ENCODE peak calls at places on chromosomes 13 and 19, in eight cellular contexts. One of them, this sample, is unnamed.

GRCh38 chr19:54473071-54473941 is at the start of gene CDC42EP5:
- DNase-seq in stimulated activated CD4-positive, alpha-beta T cell treated with anti-CD3 and anti-CD28 coated beads, Interleukin-2, amount 100 ng/mL, for 24 hours: no peak
- DNase-seq in NCI-H2171 treated with DMSO at 0.1 percent for 48 hours: no peak
- DNase-seq in pancreas: no peak
- DNase-seq in LoVo: no peak
- DNase-seq in esophagus squamous epithelium: no peak
- DNase-seq in mucosa of descending colon: peak; percentile 88
- DNase-seq in sigmoid colon: peak; percentile 91
- DNase-seq in this sample: no peak

GRCh38 chr19:10566658-10567410 is 1.0 kb upstream of the KRI1 start:
- DNase-seq in stimulated activated CD4-positive, alpha-beta T cell treated with anti-CD3 and anti-CD28 coated beads, Interleukin-2, amount 100 ng/mL, for 24 hours: peak; percentile 57
- DNase-seq in NCI-H2171 treated with DMSO at 0.1 percent for 48 hours: no peak
- DNase-seq in pancreas: peak; percentile 83
- DNase-seq in LoVo: no peak
- DNase-seq in esophagus squamous epithelium: no peak
- DNase-seq in mucosa of descending colon: peak; percentile 52
- DNase-seq in sigmoid colon: no peak
- DNase-seq in this sample: no peak

GRCh38 chr13:109840201-109840892 is 54.0 kb upstream of the IRS2 start:
- DNase-seq in stimulated activated CD4-positive, alpha-beta T cell treated with anti-CD3 and anti-CD28 coated beads, Interleukin-2, amount 100 ng/mL, for 24 hours: peak; percentile 12
- DNase-seq in NCI-H2171 treated with DMSO at 0.1 percent for 48 hours: no peak
- DNase-seq in pancreas: no peak
- DNase-seq in LoVo: peak; percentile 42
- DNase-seq in esophagus squamous epithelium: no peak
- DNase-seq in mucosa of descending colon: no peak
- DNase-seq in sigmoid colon: no peak
- DNase-seq in this sample: peak; percentile 33

GRCh38 chr13:93226623-93227279 is at the start of gene GPC6:
- DNase-seq in stimulated activated CD4-positive, alpha-beta T cell treated with anti-CD3 and anti-CD28 coated beads, Interleukin-2, amount 100 ng/mL, for 24 hours: no peak
- DNase-seq in NCI-H2171 treated with DMSO at 0.1 percent for 48 hours: peak; percentile 99
- DNase-seq in pancreas: no peak
- DNase-seq in LoVo: no peak
- DNase-seq in esophagus squamous epithelium: no peak
- DNase-seq in mucosa of descending colon: no peak
- DNase-seq in sigmoid colon: peak; percentile 78
- DNase-seq in this sample: no peak

GRCh38 chr19:1873524-1874473 is 10.4 kb upstream of the KLF16 start:
- DNase-seq in stimulated activated CD4-positive, alpha-beta T cell treated with anti-CD3 and anti-CD28 coated beads, Interleukin-2, amount 100 ng/mL, for 24 hours: no peak
- DNase-seq in NCI-H2171 treated with DMSO at 0.1 percent for 48 hours: no peak
- DNase-seq in pancreas: peak; percentile 91
- DNase-seq in LoVo: no peak
- DNase-seq in esophagus squamous epithelium: no peak
- DNase-seq in mucosa of descending colon: peak; percentile 53
- DNase-seq in sigmoid colon: peak; percentile 72
- DNase-seq in this sample: no peak

GRCh38 chr19:10797541-10798256 is 38.3 kb downstream of the TMED1 start:
- DNase-seq in stimulated activated CD4-positive, alpha-beta T cell treated with anti-CD3 and anti-CD28 coated beads, Interleukin-2, amount 100 ng/mL, for 24 hours: peak; percentile 85
- DNase-seq in NCI-H2171 treated with DMSO at 0.1 percent for 48 hours: no peak
- DNase-seq in pancreas: no peak
- DNase-seq in LoVo: no peak
- DNase-seq in esophagus squamous epithelium: no peak
- DNase-seq in mucosa of descending colon: no peak
- DNase-seq in sigmoid colon: no peak
- DNase-seq in this sample: no peak

GRCh38 chr13:96940961-96941360 is 53.3 kb downstream of the OXGR1 start:
- DNase-seq in stimulated activated CD4-positive, alpha-beta T cell treated with anti-CD3 and anti-CD28 coated beads, Interleukin-2, amount 100 ng/mL, for 24 hours: no peak
- DNase-seq in NCI-H2171 treated with DMSO at 0.1 percent for 48 hours: no peak
- DNase-seq in pancreas: no peak
- DNase-seq in LoVo: no peak
- DNase-seq in esophagus squamous epithelium: no peak
- DNase-seq in mucosa of descending colon: no peak
- DNase-seq in sigmoid colon: no peak
- DNase-seq in this sample: no peak

GRCh38 chr19:45451181-45451849 is 16.5 kb upstream of the FOSB start:
- DNase-seq in stimulated activated CD4-positive, alpha-beta T cell treated with anti-CD3 and anti-CD28 coated beads, Interleukin-2, amount 100 ng/mL, for 24 hours: peak; percentile 37
- DNase-seq in NCI-H2171 treated with DMSO at 0.1 percent for 48 hours: no peak
- DNase-seq in pancreas: peak; percentile 43
- DNase-seq in LoVo: no peak
- DNase-seq in esophagus squamous epithelium: no peak
- DNase-seq in mucosa of descending colon: no peak
- DNase-seq in sigmoid colon: peak; percentile 83
- DNase-seq in this sample: peak; percentile 80

GRCh38 chr13:67742478-67742877 is 512.3 kb upstream of the PCDH9 start:
- DNase-seq in stimulated activated CD4-positive, alpha-beta T cell treated with anti-CD3 and anti-CD28 coated beads, Interleukin-2, amount 100 ng/mL, for 24 hours: no peak
- DNase-seq in NCI-H2171 treated with DMSO at 0.1 percent for 48 hours: no peak
- DNase-seq in pancreas: no peak
- DNase-seq in LoVo: no peak
- DNase-seq in esophagus squamous epithelium: no peak
- DNase-seq in mucosa of descending colon: no peak
- DNase-seq in sigmoid colon: no peak
- DNase-seq in this sample: no peak

GRCh38 chr19:41886761-41887710 is 4.1 kb downstream of the ARHGEF1 start:
- DNase-seq in stimulated activated CD4-positive, alpha-beta T cell treated with anti-CD3 and anti-CD28 coated beads, Interleukin-2, amount 100 ng/mL, for 24 hours: peak; percentile 57
- DNase-seq in NCI-H2171 treated with DMSO at 0.1 percent for 48 hours: no peak
- DNase-seq in pancreas: no peak
- DNase-seq in LoVo: no peak
- DNase-seq in esophagus squamous epithelium: no peak
- DNase-seq in mucosa of descending colon: no peak
- DNase-seq in sigmoid colon: no peak
- DNase-seq in this sample: peak; percentile 71

GRCh38 chr19:41707871-41708371 is 505 bp upstream of the CEACAM5 start:
- DNase-seq in stimulated activated CD4-positive, alpha-beta T cell treated with anti-CD3 and anti-CD28 coated beads, Interleukin-2, amount 100 ng/mL, for 24 hours: no peak
- DNase-seq in NCI-H2171 treated with DMSO at 0.1 percent for 48 hours: no peak
- DNase-seq in pancreas: no peak
- DNase-seq in LoVo: no peak
- DNase-seq in esophagus squamous epithelium: no peak
- DNase-seq in mucosa of descending colon: no peak
- DNase-seq in sigmoid colon: no peak
- DNase-seq in this sample: no peak

GRCh38 chr13:29624997-29625396 is 29.5 kb upstream of the SLC7A1 start:
- DNase-seq in stimulated activated CD4-positive, alpha-beta T cell treated with anti-CD3 and anti-CD28 coated beads, Interleukin-2, amount 100 ng/mL, for 24 hours: no peak
- DNase-seq in NCI-H2171 treated with DMSO at 0.1 percent for 48 hours: no peak
- DNase-seq in pancreas: peak; percentile 44
- DNase-seq in LoVo: no peak
- DNase-seq in esophagus squamous epithelium: no peak
- DNase-seq in mucosa of descending colon: no peak
- DNase-seq in sigmoid colon: no peak
- DNase-seq in this sample: no peak

GRCh38 chr13:76533251-76533650 is 353.0 kb downstream of the KCTD12 start:
- DNase-seq in stimulated activated CD4-positive, alpha-beta T cell treated with anti-CD3 and anti-CD28 coated beads, Interleukin-2, amount 100 ng/mL, for 24 hours: no peak
- DNase-seq in NCI-H2171 treated with DMSO at 0.1 percent for 48 hours: no peak
- DNase-seq in pancreas: no peak
- DNase-seq in LoVo: no peak
- DNase-seq in esophagus squamous epithelium: no peak
- DNase-seq in mucosa of descending colon: no peak
- DNase-seq in sigmoid colon: no peak
- DNase-seq in this sample: no peak

GRCh38 chr13:31063734-31064133 is 98.0 kb downstream of the HSPH1 start:
- DNase-seq in stimulated activated CD4-positive, alpha-beta T cell treated with anti-CD3 and anti-CD28 coated beads, Interleukin-2, amount 100 ng/mL, for 24 hours: no peak
- DNase-seq in NCI-H2171 treated with DMSO at 0.1 percent for 48 hours: no peak
- DNase-seq in pancreas: no peak
- DNase-seq in LoVo: no peak
- DNase-seq in esophagus squamous epithelium: no peak
- DNase-seq in mucosa of descending colon: no peak
- DNase-seq in sigmoid colon: no peak
- DNase-seq in this sample: no peak

GRCh38 chr19:28846094-28846812 is 366.7 kb downstream of the UQCRFS1 start:
- DNase-seq in stimulated activated CD4-positive, alpha-beta T cell treated with anti-CD3 and anti-CD28 coated beads, Interleukin-2, amount 100 ng/mL, for 24 hours: no peak
- DNase-seq in NCI-H2171 treated with DMSO at 0.1 percent for 48 hours: no peak
- DNase-seq in pancreas: no peak
- DNase-seq in LoVo: no peak
- DNase-seq in esophagus squamous epithelium: no peak
- DNase-seq in mucosa of descending colon: no peak
- DNase-seq in sigmoid colon: no peak
- DNase-seq in this sample: no peak

GRCh38 chr13:108249150-108249549 is 20.4 kb upstream of the TNFSF13B start:
- DNase-seq in stimulated activated CD4-positive, alpha-beta T cell treated with anti-CD3 and anti-CD28 coated beads, Interleukin-2, amount 100 ng/mL, for 24 hours: no peak
- DNase-seq in NCI-H2171 treated with DMSO at 0.1 percent for 48 hours: no peak
- DNase-seq in pancreas: no peak
- DNase-seq in LoVo: no peak
- DNase-seq in esophagus squamous epithelium: no peak
- DNase-seq in mucosa of descending colon: no peak
- DNase-seq in sigmoid colon: no peak
- DNase-seq in this sample: no peak

GRCh38 chr13:77946522-77946921 is 27.9 kb upstream of the EDNRB start:
- DNase-seq in stimulated activated CD4-positive, alpha-beta T cell treated with anti-CD3 and anti-CD28 coated beads, Interleukin-2, amount 100 ng/mL, for 24 hours: no peak
- DNase-seq in NCI-H2171 treated with DMSO at 0.1 percent for 48 hours: no peak
- DNase-seq in pancreas: no peak
- DNase-seq in LoVo: no peak
- DNase-seq in esophagus squamous epithelium: no peak
- DNase-seq in mucosa of descending colon: no peak
- DNase-seq in sigmoid colon: no peak
- DNase-seq in this sample: no peak

GRCh38 chr13:102817907-102818306 is 19.0 kb downstream of the BIVM start:
- DNase-seq in stimulated activated CD4-positive, alpha-beta T cell treated with anti-CD3 and anti-CD28 coated beads, Interleukin-2, amount 100 ng/mL, for 24 hours: no peak
- DNase-seq in NCI-H2171 treated with DMSO at 0.1 percent for 48 hours: no peak
- DNase-seq in pancreas: no peak
- DNase-seq in LoVo: no peak
- DNase-seq in esophagus squamous epithelium: no peak
- DNase-seq in mucosa of descending colon: no peak
- DNase-seq in sigmoid colon: no peak
- DNase-seq in this sample: no peak